ENCODE peak calls at places on chromosomes 16 and 17, in seven cellular contexts. Q, C, H, X, O, V and T are unnamed samples.

GRCh38 chr17:39094607-39095308 is 56.7 kb downstream of the PLXDC1 start:
- DNase-seq in Q (no peak), C (no peak), H (no peak), X (no peak), O (no peak), V (no peak), T (no peak)

GRCh38 chr17:8060274-8060673 is 21.4 kb downstream of the ALOX15B start:
- DNase-seq in Q (peak), C (peak), H (peak), X (peak), O (peak), V (peak), T (peak)

GRCh38 chr16:57299719-57300386 is 15.4 kb upstream of the PLLP start:
- DNase-seq in Q (peak), C (peak), H (peak), X (peak), O (peak), V (peak), T (peak)

GRCh38 chr17:41058741-41059140 is 1.2 kb downstream of the KRTAP2-3 start:
- DNase-seq in Q (no peak), C (no peak), H (no peak), X (no peak), O (no peak), V (no peak), T (no peak)

GRCh38 chr17:7173687-7174602 is 5.2 kb downstream of the ASGR1 start:
- DNase-seq in Q (peak), C (no peak), H (peak), X (peak), O (no peak), V (no peak), T (peak)

GRCh38 chr16:24667244-24667764 is 62.1 kb upstream of the TNRC6A start:
- DNase-seq in Q (no peak), C (no peak), H (no peak), X (no peak), O (no peak), V (no peak), T (no peak)

GRCh38 chr16:54326266-54326662 is 39.7 kb upstream of the IRX3 start:
- DNase-seq in Q (no peak), C (peak), H (peak), X (no peak), O (peak), V (no peak), T (no peak)

GRCh38 chr16:68599586-68599985 is 45.5 kb upstream of the CDH3 start:
- DNase-seq in Q (no peak), C (no peak), H (no peak), X (no peak), O (no peak), V (no peak), T (no peak)

GRCh38 chr16:11314309-11314894 is 30.9 kb upstream of the RMI2 start:
- DNase-seq in Q (no peak), C (no peak), H (no peak), X (no peak), O (no peak), V (no peak), T (no peak)

GRCh38 chr16:82108774-82109173 is 61.2 kb downstream of the MPHOSPH6 start:
- DNase-seq in Q (no peak), C (no peak), H (no peak), X (no peak), O (no peak), V (no peak), T (no peak)

GRCh38 chr16:75257886-75258806 is 6.7 kb upstream of the BCAR1 start:
- DNase-seq in Q (no peak), C (no peak), H (no peak), X (no peak), O (no peak), V (no peak), T (no peak)

GRCh38 chr17:61645898-61646297 is 54.9 kb upstream of the NACA2 start:
- DNase-seq in Q (no peak), C (no peak), H (no peak), X (no peak), O (no peak), V (no peak), T (no peak)

GRCh38 chr17:78120971-78121800 is 7.4 kb downstream of the TMC6 start:
- DNase-seq in Q (no peak), C (no peak), H (no peak), X (no peak), O (no peak), V (no peak), T (no peak)

GRCh38 chr17:65473985-65474384 is 87.5 kb downstream of the AXIN2 start:
- DNase-seq in Q (no peak), C (no peak), H (no peak), X (no peak), O (no peak), V (no peak), T (no peak)

GRCh38 chr16:83615553-83615952 is 192.2 kb upstream of the HSBP1 start:
- DNase-seq in Q (no peak), C (no peak), H (no peak), X (no peak), O (peak), V (no peak), T (no peak)

GRCh38 chr17:16488572-16488997 is 3.4 kb downstream of the LRRC75A start:
- DNase-seq in Q (peak), C (no peak), H (no peak), X (no peak), O (no peak), V (no peak), T (no peak)

GRCh38 chr17:64994781-64995538 is 61.6 kb downstream of the GNA13 start:
- DNase-seq in Q (no peak), C (no peak), H (no peak), X (no peak), O (no peak), V (no peak), T (no peak)

GRCh38 chr16:66205287-66206167 is 161.0 kb upstream of the CDH5 start:
- DNase-seq in Q (no peak), C (no peak), H (peak), X (no peak), O (peak), V (no peak), T (no peak)

GRCh38 chr17:79702071-79702470 is 28.7 kb upstream of the ENPP7 start:
- DNase-seq in Q (no peak), C (no peak), H (no peak), X (peak), O (no peak), V (no peak), T (no peak)

GRCh38 chr17:82636626-82637598 is 11.3 kb downstream of the WDR45B start:
- DNase-seq in Q (peak), C (no peak), H (no peak), X (no peak), O (no peak), V (no peak), T (no peak)

DNA sequence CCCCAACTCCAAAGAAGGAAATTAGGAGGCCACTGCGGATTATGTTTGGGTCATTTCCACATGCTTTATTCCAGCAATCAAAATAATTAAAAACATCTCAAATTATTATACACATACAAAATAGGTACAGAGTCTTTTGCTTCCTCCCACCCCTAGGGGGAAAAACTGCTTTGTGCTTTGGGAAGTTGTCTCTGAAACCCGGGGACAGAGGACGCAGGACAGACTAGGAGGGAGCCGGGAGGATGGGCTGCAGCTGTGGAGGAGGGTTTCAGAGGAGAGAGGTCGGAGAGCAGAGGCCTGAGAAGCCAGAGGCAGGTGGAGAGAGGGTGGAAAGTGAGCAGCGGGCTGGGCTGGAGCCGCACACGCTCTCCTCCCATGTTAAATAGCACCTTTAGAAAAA is 17.4 kb downstream of the COL1A1 start:
- DNase-seq in Q (no peak), C (no peak), H (no peak), X (no peak), O (no peak), V (no peak), T (no peak)
- TF ChIP-seq CTCF in Q (no peak), C (peak), H (peak), X (peak), O (peak), V (peak), T (no peak)

DNA sequence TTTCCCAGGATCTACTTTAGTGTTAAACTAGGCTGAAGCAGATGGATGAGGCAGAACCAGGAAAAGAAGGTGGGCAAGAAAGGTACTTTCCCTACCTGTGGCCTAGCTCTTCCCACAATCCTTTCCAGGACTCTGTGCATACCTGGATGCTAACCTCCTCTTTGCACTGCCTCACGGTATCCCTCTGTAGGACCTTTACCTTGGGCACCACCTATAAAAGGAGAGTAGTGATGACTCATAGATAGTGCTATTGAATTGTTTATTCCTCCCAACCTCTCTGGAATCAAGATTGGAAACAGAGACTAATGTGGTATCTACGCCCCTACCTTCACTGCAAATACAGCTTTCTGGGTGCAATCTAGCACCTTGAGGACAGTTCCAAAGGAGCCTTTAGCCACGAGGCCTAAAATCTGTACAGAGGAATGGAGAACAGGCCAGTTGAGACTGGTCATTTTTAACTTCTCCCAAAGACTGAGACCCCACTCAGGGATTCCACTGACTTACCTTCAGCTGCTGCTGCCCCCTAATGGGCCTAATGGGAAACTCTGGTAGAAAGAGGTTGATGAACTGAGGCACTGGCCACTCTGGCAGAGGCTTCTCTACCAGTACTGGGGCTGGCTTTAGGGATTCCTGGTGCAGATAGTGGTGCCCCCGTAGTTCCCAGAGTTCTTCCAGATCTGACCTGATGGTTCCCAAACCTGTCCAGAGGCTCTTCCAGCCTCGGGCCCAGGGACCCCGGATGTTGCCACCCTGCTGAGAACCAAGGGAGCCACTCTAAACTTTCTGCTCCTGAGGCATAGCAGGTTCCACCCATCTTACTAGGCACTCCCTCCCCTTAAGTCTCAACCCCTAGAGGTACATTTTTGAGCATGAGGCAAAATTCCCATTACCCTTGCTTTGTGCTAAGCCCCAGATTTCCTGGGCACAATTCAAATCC is 781 bp downstream of the RSKR start:
- DNase-seq in Q (peak), C (no peak), H (peak), X (peak), O (peak), V (no peak), T (peak)
- TF ChIP-seq CTCF in Q (peak), C (peak), H (peak), X (peak), O (peak), V (peak), T (peak)

GRCh38 chr16:21565816-21566669 is 33.3 kb upstream of the METTL9 start:
- DNase-seq in Q (peak), C (no peak), H (no peak), X (no peak), O (no peak), V (peak), T (no peak)

GRCh38 chr16:21566891-21567414 is 32.4 kb upstream of the METTL9 start:
- DNase-seq in Q (peak), C (no peak), H (no peak), X (no peak), O (no peak), V (peak), T (no peak)

GRCh38 chr16:21568502-21569189 is 30.7 kb upstream of the METTL9 start:
- DNase-seq in Q (peak), C (no peak), H (no peak), X (no peak), O (no peak), V (peak), T (no peak)

GRCh38 chr16:21560462-21560861 is 38.9 kb upstream of the METTL9 start:
- DNase-seq in Q (peak), C (no peak), H (no peak), X (no peak), O (no peak), V (no peak), T (no peak)

GRCh38 chr16:21563676-21564075 is 35.7 kb upstream of the METTL9 start:
- DNase-seq in Q (no peak), C (no peak), H (no peak), X (no peak), O (no peak), V (no peak), T (no peak)
- TF ChIP-seq CTCF in Q (no peak), C (no peak), H (no peak), X (no peak), O (no peak), V (no peak), T (no peak)

GRCh38 chr17:28193241-28193640 is 125.8 kb upstream of the TMEM97 start:
- DNase-seq in Q (no peak), C (no peak), H (peak), X (no peak), O (no peak), V (no peak), T (peak)
- TF ChIP-seq CTCF in Q (no peak), C (no peak), H (no peak), X (no peak), O (no peak), V (no peak), T (peak)

DNA sequence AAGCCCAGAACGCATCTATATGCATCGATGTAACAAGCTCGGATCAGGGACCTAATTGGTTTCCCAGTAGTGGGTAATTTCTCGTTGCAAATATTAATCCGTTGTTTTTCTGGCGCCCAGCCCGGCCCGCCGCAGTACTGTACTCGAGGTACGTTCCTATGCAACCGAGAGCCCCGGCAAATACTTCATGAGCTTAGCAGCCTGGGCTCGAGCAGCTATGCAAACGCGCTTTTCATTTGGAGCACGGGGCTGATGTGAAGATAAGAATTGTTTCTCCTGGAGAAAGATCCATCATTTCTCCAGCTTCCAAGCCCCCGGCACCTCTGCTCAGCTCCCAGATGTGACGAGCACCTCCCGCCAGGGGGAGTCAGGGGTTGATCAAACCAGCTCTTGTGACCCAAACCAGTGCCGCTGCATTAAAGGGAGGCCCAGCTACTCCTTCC is 229.8 kb downstream of the KATNIP start:
- DNase-seq in Q (peak), C (peak), H (peak), X (peak), O (peak), V (no peak), T (no peak)
- TF ChIP-seq CTCF in Q (peak), C (peak), H (peak), X (peak), O (peak), V (peak), T (no peak)

GRCh38 chr17:75631353-75631752 is 1.9 kb upstream of the SMIM5 start:
- DNase-seq in Q (no peak), C (no peak), H (no peak), X (no peak), O (no peak), V (no peak), T (no peak)

GRCh38 chr17:75630071-75630917 is 2.9 kb upstream of the SMIM5 start:
- DNase-seq in Q (no peak), C (no peak), H (no peak), X (no peak), O (no peak), V (no peak), T (no peak)

GRCh38 chr17:75627094-75627493 is 6.1 kb upstream of the SMIM5 start:
- DNase-seq in Q (no peak), C (no peak), H (no peak), X (no peak), O (no peak), V (no peak), T (no peak)

GRCh38 chr17:75628425-75628824 is 4.8 kb upstream of the SMIM5 start:
- DNase-seq in Q (no peak), C (no peak), H (no peak), X (no peak), O (no peak), V (no peak), T (no peak)

GRCh38 chr17:75629157-75629556 is 4.1 kb upstream of the SMIM5 start:
- DNase-seq in Q (no peak), C (no peak), H (no peak), X (no peak), O (no peak), V (no peak), T (no peak)
- TF ChIP-seq CTCF in Q (no peak), C (no peak), H (no peak), X (no peak), O (no peak), V (no peak), T (no peak)

GRCh38 chr17:11268176-11268575 is 27.2 kb downstream of the SHISA6 start:
- DNase-seq in Q (no peak), C (no peak), H (no peak), X (no peak), O (no peak), V (no peak), T (no peak)

GRCh38 chr17:11269210-11269609 is 28.2 kb downstream of the SHISA6 start:
- DNase-seq in Q (no peak), C (no peak), H (no peak), X (no peak), O (no peak), V (no peak), T (no peak)

GRCh38 chr17:11264183-11264871 is 23.3 kb downstream of the SHISA6 start:
- DNase-seq in Q (no peak), C (no peak), H (no peak), X (no peak), O (no peak), V (no peak), T (no peak)
- TF ChIP-seq CTCF in Q (no peak), C (peak), H (peak), X (peak), O (peak), V (peak), T (peak)

GRCh38 chr17:2064980-2065785 is 10.3 kb downstream of the HIC1 start:
- DNase-seq in Q (no peak), C (peak), H (peak), X (peak), O (peak), V (no peak), T (peak)
- TF ChIP-seq CTCF in Q (no peak), C (peak), H (peak), X (peak), O (peak), V (peak), T (peak)

DNA sequence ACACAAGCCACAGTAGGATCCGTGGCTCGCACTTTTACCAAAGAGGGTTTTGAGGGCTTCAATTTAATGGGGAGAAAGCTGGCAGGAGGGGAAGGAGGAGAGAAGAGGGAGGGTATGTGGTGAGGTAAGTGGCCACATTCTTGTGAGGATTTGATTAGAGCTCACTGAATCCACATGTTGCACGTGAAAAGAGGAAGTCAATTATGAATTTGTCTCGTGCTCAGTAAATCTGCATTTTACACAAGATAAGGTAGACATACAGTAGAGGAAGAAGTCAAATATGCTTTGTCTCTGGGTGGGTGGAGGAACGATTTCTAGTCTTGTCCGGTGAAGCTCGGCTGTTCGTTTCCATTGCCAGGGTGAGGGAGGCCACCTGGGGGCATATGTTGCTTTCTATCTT is 862 bp downstream of the ZNF232 start:
- DNase-seq in Q (no peak), C (no peak), H (no peak), X (no peak), O (no peak), V (no peak), T (no peak)
- TF ChIP-seq CTCF in Q (no peak), C (no peak), H (no peak), X (no peak), O (no peak), V (no peak), T (no peak)

DNA sequence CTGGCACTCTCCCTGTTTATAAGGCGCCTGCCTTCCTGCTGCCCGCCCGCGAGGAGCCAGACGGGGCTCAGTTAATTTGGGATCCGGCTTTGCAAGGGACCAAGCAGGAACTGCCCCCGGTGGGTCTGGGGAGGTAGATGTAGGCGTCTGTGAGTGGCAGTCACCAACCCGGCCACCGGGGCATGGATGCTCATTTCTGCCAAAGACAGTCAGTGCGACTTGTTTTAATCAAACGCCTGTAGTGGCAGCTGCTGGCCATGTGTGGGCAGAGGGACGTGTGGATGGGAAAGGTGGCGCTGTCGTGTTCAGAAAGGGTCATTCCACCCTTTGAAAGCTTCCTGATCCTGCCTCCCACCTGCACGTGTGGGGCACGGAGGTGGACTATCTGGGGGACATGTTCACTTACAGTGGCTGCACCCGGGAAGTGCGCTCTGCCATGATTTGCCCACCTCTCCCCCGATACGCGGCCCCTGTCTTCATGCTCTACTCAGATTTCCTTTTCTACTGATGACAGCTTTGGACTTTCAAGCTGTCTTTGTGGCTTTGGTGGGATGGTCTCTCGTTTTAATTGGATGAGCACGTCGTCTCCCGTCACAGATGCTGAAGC is 60.3 kb upstream of the CIBAR2 start:
- DNase-seq in Q (no peak), C (peak), H (no peak), X (no peak), O (peak), V (no peak), T (peak)
- TF ChIP-seq CTCF in Q (peak), C (peak), H (no peak), X (no peak), O (peak), V (peak), T (peak)